ENCODE peak calls at places on chromosomes 2 and 18, in eight cellular contexts. One of them, this sample, is unnamed.

GRCh38 chr2:150211164-150211631 is 276.3 kb downstream of the RND3 start:
- DNase-seq in GM12891: no peak
- DNase-seq in upper lobe of left lung: no peak
- DNase-seq in transverse colon: no peak
- DNase-seq in HepG2: no peak
- DNase-seq in A549: no peak
- DNase-seq in heart left ventricle: no peak
- DNase-seq in H54: no peak
- DNase-seq in this sample: no peak

GRCh38 chr2:86747708-86748627 is 27.9 kb downstream of the RMND5A start:
- DNase-seq in heart left ventricle: no peak
- DNase-seq in A549: no peak
- DNase-seq in H54: no peak
- DNase-seq in upper lobe of left lung: peak
- DNase-seq in HepG2: peak
- DNase-seq in transverse colon: peak
- DNase-seq in GM12891: no peak
- DNase-seq in this sample: peak

GRCh38 chr2:71154798-71155197 is 24.4 kb downstream of the MPHOSPH10 start:
- DNase-seq in heart left ventricle: no peak
- DNase-seq in A549: peak
- DNase-seq in GM12891: peak
- DNase-seq in transverse colon: peak
- DNase-seq in upper lobe of left lung: no peak
- DNase-seq in H54: no peak
- DNase-seq in HepG2: peak
- DNase-seq in this sample: peak

GRCh38 chr2:158414538-158414937 is 42.0 kb downstream of the CCDC148 start:
- DNase-seq in transverse colon: no peak
- DNase-seq in H54: peak
- DNase-seq in A549: no peak
- DNase-seq in HepG2: no peak
- DNase-seq in GM12891: no peak
- DNase-seq in heart left ventricle: no peak
- DNase-seq in upper lobe of left lung: no peak
- DNase-seq in this sample: no peak

GRCh38 chr2:19256239-19256638 is 102.2 kb downstream of the OSR1 start:
- DNase-seq in upper lobe of left lung: no peak
- DNase-seq in heart left ventricle: no peak
- DNase-seq in H54: peak
- DNase-seq in transverse colon: no peak
- DNase-seq in GM12891: no peak
- DNase-seq in A549: no peak
- DNase-seq in HepG2: no peak
- DNase-seq in this sample: no peak

GRCh38 chr18:37254256-37254880 is 311.2 kb downstream of the CELF4 start:
- DNase-seq in HepG2: no peak
- DNase-seq in transverse colon: no peak
- DNase-seq in upper lobe of left lung: no peak
- DNase-seq in H54: no peak
- DNase-seq in GM12891: no peak
- DNase-seq in heart left ventricle: no peak
- DNase-seq in A549: no peak
- DNase-seq in this sample: peak

GRCh38 chr2:183349046-183349445 is 224.8 kb downstream of the NUP35 start:
- DNase-seq in transverse colon: no peak
- DNase-seq in upper lobe of left lung: no peak
- DNase-seq in heart left ventricle: no peak
- DNase-seq in A549: no peak
- DNase-seq in H54: no peak
- DNase-seq in HepG2: no peak
- DNase-seq in GM12891: no peak
- DNase-seq in this sample: no peak

GRCh38 chr2:186966015-186966414 is 117.0 kb upstream of the ZSWIM2 start:
- DNase-seq in HepG2: no peak
- DNase-seq in heart left ventricle: no peak
- DNase-seq in transverse colon: no peak
- DNase-seq in GM12891: no peak
- DNase-seq in upper lobe of left lung: no peak
- DNase-seq in H54: no peak
- DNase-seq in A549: no peak
- DNase-seq in this sample: no peak

GRCh38 chr2:50564781-50565180 is 467.2 kb downstream of the NRXN1 start:
- DNase-seq in GM12891: no peak
- DNase-seq in H54: no peak
- DNase-seq in heart left ventricle: no peak
- DNase-seq in HepG2: no peak
- DNase-seq in upper lobe of left lung: no peak
- DNase-seq in A549: no peak
- DNase-seq in transverse colon: no peak
- DNase-seq in this sample: no peak

GRCh38 chr18:8505036-8505435 is 104.2 kb upstream of the RAB12 start:
- DNase-seq in HepG2: no peak
- DNase-seq in transverse colon: no peak
- DNase-seq in heart left ventricle: no peak
- DNase-seq in H54: no peak
- DNase-seq in GM12891: no peak
- DNase-seq in upper lobe of left lung: no peak
- DNase-seq in A549: no peak
- DNase-seq in this sample: no peak

GRCh38 chr2:33598472-33599174 is 476 bp downstream of the FAM98A start:
- DNase-seq in upper lobe of left lung: peak
- DNase-seq in heart left ventricle: peak
- DNase-seq in HepG2: peak
- DNase-seq in transverse colon: peak
- DNase-seq in A549: peak
- DNase-seq in GM12891: peak
- DNase-seq in H54: peak
- DNase-seq in this sample: peak

GRCh38 chr2:40160730-40161129 is 291.2 kb downstream of the SLC8A1 start:
- DNase-seq in HepG2: no peak
- DNase-seq in H54: no peak
- DNase-seq in transverse colon: no peak
- DNase-seq in heart left ventricle: no peak
- DNase-seq in upper lobe of left lung: no peak
- DNase-seq in A549: no peak
- DNase-seq in GM12891: no peak
- DNase-seq in this sample: no peak

GRCh38 chr18:79616651-79617518 is 62.7 kb upstream of the CTDP1 start:
- DNase-seq in GM12891: no peak
- DNase-seq in transverse colon: peak
- DNase-seq in HepG2: no peak
- DNase-seq in heart left ventricle: peak
- DNase-seq in A549: no peak
- DNase-seq in H54: no peak
- DNase-seq in upper lobe of left lung: no peak
- DNase-seq in this sample: no peak

GRCh38 chr2:160596431-160596830 is 102.8 kb upstream of the RBMS1 start:
- DNase-seq in heart left ventricle: no peak
- DNase-seq in H54: no peak
- DNase-seq in transverse colon: no peak
- DNase-seq in upper lobe of left lung: no peak
- DNase-seq in HepG2: no peak
- DNase-seq in GM12891: no peak
- DNase-seq in A549: no peak
- DNase-seq in this sample: no peak

GRCh38 chr2:126600715-126601114 is 55.2 kb upstream of the GYPC start:
- DNase-seq in HepG2: no peak
- DNase-seq in H54: no peak
- DNase-seq in heart left ventricle: no peak
- DNase-seq in upper lobe of left lung: no peak
- DNase-seq in transverse colon: no peak
- DNase-seq in GM12891: no peak
- DNase-seq in A549: no peak
- DNase-seq in this sample: no peak

GRCh38 chr2:10239561-10239967 is 63.1 kb upstream of the HPCAL1 start:
- DNase-seq in H54: no peak
- DNase-seq in heart left ventricle: no peak
- DNase-seq in HepG2: no peak
- DNase-seq in upper lobe of left lung: no peak
- DNase-seq in GM12891: no peak
- DNase-seq in transverse colon: no peak
- DNase-seq in A549: no peak
- DNase-seq in this sample: no peak

GRCh38 chr18:427005-427404 is 73.5 kb downstream of the COLEC12 start:
- DNase-seq in heart left ventricle: peak
- DNase-seq in H54: no peak
- DNase-seq in HepG2: no peak
- DNase-seq in GM12891: no peak
- DNase-seq in transverse colon: no peak
- DNase-seq in A549: no peak
- DNase-seq in upper lobe of left lung: no peak
- DNase-seq in this sample: no peak
- TF ChIP-seq POLR2A in heart left ventricle: no peak
- TF ChIP-seq POLR2A in H54: no peak
- TF ChIP-seq POLR2A in HepG2: no peak
- TF ChIP-seq POLR2A in GM12891: no peak
- TF ChIP-seq POLR2A in transverse colon: no peak
- TF ChIP-seq POLR2A in A549: no peak
- TF ChIP-seq POLR2A in upper lobe of left lung: no peak
- TF ChIP-seq POLR2A in this sample: no peak

GRCh38 chr2:109631741-109632140 is 17.6 kb downstream of the SOWAHC start:
- DNase-seq in H54: no peak
- DNase-seq in upper lobe of left lung: no peak
- DNase-seq in heart left ventricle: no peak
- DNase-seq in GM12891: no peak
- DNase-seq in transverse colon: no peak
- DNase-seq in HepG2: no peak
- DNase-seq in A549: no peak
- DNase-seq in this sample: no peak

GRCh38 chr2:109635426-109636289 is 21.5 kb downstream of the SOWAHC start:
- DNase-seq in upper lobe of left lung: no peak
- DNase-seq in transverse colon: no peak
- DNase-seq in GM12891: no peak
- DNase-seq in heart left ventricle: no peak
- DNase-seq in H54: no peak
- DNase-seq in A549: no peak
- DNase-seq in HepG2: no peak
- DNase-seq in this sample: no peak

GRCh38 chr2:109633284-109633961 is 19.3 kb downstream of the SOWAHC start:
- DNase-seq in upper lobe of left lung: no peak
- DNase-seq in HepG2: no peak
- DNase-seq in H54: no peak
- DNase-seq in heart left ventricle: no peak
- DNase-seq in A549: no peak
- DNase-seq in GM12891: no peak
- DNase-seq in transverse colon: no peak
- DNase-seq in this sample: no peak

GRCh38 chr2:109630441-109631425 is 16.6 kb downstream of the SOWAHC start:
- DNase-seq in HepG2: peak
- DNase-seq in H54: no peak
- DNase-seq in heart left ventricle: no peak
- DNase-seq in A549: no peak
- DNase-seq in transverse colon: no peak
- DNase-seq in upper lobe of left lung: no peak
- DNase-seq in GM12891: no peak
- DNase-seq in this sample: no peak

DNA sequence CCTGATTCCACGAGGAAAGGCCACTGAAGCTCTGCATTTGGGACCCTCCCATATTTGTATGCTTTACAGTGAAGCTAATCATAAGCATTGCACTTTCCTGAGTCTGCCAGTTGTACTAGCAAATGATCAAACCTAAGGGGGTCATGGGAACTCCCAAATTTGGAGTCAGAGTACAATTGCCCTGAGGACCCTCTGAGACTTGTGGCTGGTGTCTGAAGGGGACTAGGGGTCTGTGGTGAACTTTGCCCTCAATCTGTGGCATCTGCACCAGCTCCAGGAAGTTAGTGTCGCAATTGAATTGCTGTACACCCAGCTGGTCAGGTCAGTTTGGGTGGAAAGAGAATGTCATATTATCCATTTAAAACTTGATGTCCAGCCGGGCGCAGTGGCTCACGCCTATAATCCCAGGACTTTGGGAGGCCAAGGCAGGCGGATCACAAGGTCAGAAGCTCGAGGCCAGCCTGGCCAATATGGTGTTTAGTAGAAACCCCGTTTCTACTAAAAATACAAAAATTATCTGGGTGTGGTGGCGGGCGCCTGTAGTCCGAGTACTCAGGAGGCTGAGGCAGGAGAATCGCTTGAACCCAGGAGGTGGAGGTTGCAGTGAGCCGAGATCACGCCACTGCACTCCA is 18.1 kb downstream of the SOWAHC start:
- DNase-seq in heart left ventricle: no peak
- DNase-seq in HepG2: peak
- DNase-seq in upper lobe of left lung: no peak
- DNase-seq in H54: no peak
- DNase-seq in GM12891: no peak
- DNase-seq in transverse colon: no peak
- DNase-seq in A549: no peak
- DNase-seq in this sample: no peak
- TF ChIP-seq POLR2A in heart left ventricle: no peak
- TF ChIP-seq POLR2A in HepG2: no peak
- TF ChIP-seq POLR2A in upper lobe of left lung: no peak
- TF ChIP-seq POLR2A in H54: no peak
- TF ChIP-seq POLR2A in GM12891: no peak
- TF ChIP-seq POLR2A in transverse colon: no peak
- TF ChIP-seq POLR2A in A549: no peak
- TF ChIP-seq POLR2A in this sample: no peak

GRCh38 chr2:58046335-58046584 is 346 bp upstream of the VRK2 start:
- DNase-seq in transverse colon: no peak
- DNase-seq in HepG2: no peak
- DNase-seq in A549: no peak
- DNase-seq in GM12891: no peak
- DNase-seq in H54: no peak
- DNase-seq in upper lobe of left lung: no peak
- DNase-seq in heart left ventricle: no peak
- DNase-seq in this sample: no peak

GRCh38 chr2:58045580-58046334 is 849 bp upstream of the VRK2 start:
- DNase-seq in heart left ventricle: no peak
- DNase-seq in A549: no peak
- DNase-seq in H54: no peak
- DNase-seq in HepG2: no peak
- DNase-seq in upper lobe of left lung: no peak
- DNase-seq in transverse colon: no peak
- DNase-seq in GM12891: no peak
- DNase-seq in this sample: no peak

GRCh38 chr2:58047373-58047674 is 718 bp downstream of the VRK2 start:
- DNase-seq in upper lobe of left lung: no peak
- DNase-seq in GM12891: peak
- DNase-seq in transverse colon: no peak
- DNase-seq in heart left ventricle: no peak
- DNase-seq in H54: no peak
- DNase-seq in A549: peak
- DNase-seq in HepG2: no peak
- DNase-seq in this sample: no peak

GRCh38 chr2:58047969-58048368 is 1.4 kb downstream of the VRK2 start:
- DNase-seq in transverse colon: no peak
- DNase-seq in H54: no peak
- DNase-seq in upper lobe of left lung: no peak
- DNase-seq in GM12891: no peak
- DNase-seq in heart left ventricle: no peak
- DNase-seq in HepG2: no peak
- DNase-seq in A549: no peak
- DNase-seq in this sample: peak

GRCh38 chr2:58046585-58047372 is at the start of gene VRK2:
- DNase-seq in GM12891: peak
- DNase-seq in H54: no peak
- DNase-seq in HepG2: peak
- DNase-seq in A549: peak
- DNase-seq in transverse colon: peak
- DNase-seq in upper lobe of left lung: peak
- DNase-seq in heart left ventricle: peak
- DNase-seq in this sample: peak
- TF ChIP-seq POLR2A in GM12891: peak
- TF ChIP-seq POLR2A in H54: no peak
- TF ChIP-seq POLR2A in HepG2: peak
- TF ChIP-seq POLR2A in A549: peak
- TF ChIP-seq POLR2A in transverse colon: peak
- TF ChIP-seq POLR2A in upper lobe of left lung: peak
- TF ChIP-seq POLR2A in heart left ventricle: peak
- TF ChIP-seq POLR2A in this sample: peak

GRCh38 chr2:11777066-11777782 is 30.8 kb downstream of the LPIN1 start:
- DNase-seq in GM12891: no peak
- DNase-seq in A549: no peak
- DNase-seq in H54: no peak
- DNase-seq in HepG2: no peak
- DNase-seq in upper lobe of left lung: no peak
- DNase-seq in transverse colon: no peak
- DNase-seq in heart left ventricle: no peak
- DNase-seq in this sample: no peak
- TF ChIP-seq POLR2A in GM12891: no peak
- TF ChIP-seq POLR2A in A549: no peak
- TF ChIP-seq POLR2A in H54: no peak
- TF ChIP-seq POLR2A in HepG2: no peak
- TF ChIP-seq POLR2A in upper lobe of left lung: no peak
- TF ChIP-seq POLR2A in transverse colon: no peak
- TF ChIP-seq POLR2A in heart left ventricle: no peak
- TF ChIP-seq POLR2A in this sample: no peak